ENCODE peak calls at places on chromosomes 12 and 14, in six cellular contexts. D, Q, A, U, X and V are unnamed samples.

GRCh38 chr12:62659457-62660295 is 193.1 kb downstream of the MON2 start:
- DNase-seq in D (no peak), Q (peak; percentile 53), A (no peak), U (no peak), X (peak; percentile 85), V (no peak)

GRCh38 chr12:78121969-78122610 is 291.4 kb downstream of the NAV3 start:
- DNase-seq in D (no peak), Q (no peak), A (no peak), U (no peak), X (no peak), V (no peak)

GRCh38 chr12:71558445-71558844 is 105.2 kb downstream of the ZFC3H1 start:
- DNase-seq in D (no peak), Q (no peak), A (no peak), U (no peak), X (no peak), V (no peak)

GRCh38 chr14:41973178-41973577 is 366.5 kb downstream of the LRFN5 start:
- DNase-seq in D (no peak), Q (no peak), A (no peak), U (no peak), X (no peak), V (no peak)

GRCh38 chr12:41932470-41932991 is 212.1 kb downstream of the GXYLT1 start:
- DNase-seq in D (peak; percentile 36), Q (no peak), A (peak; percentile 44), U (peak; percentile 62), X (peak; percentile 89), V (peak; percentile 22)

GRCh38 chr12:73124480-73124879 is 852.3 kb downstream of the TRHDE start:
- DNase-seq in D (no peak), Q (no peak), A (no peak), U (no peak), X (no peak), V (no peak)

GRCh38 chr12:70609203-70609602 is 28.0 kb downstream of the PTPRB start:
- DNase-seq in D (peak; percentile 40), Q (no peak), A (no peak), U (no peak), X (peak; percentile 65), V (no peak)

GRCh38 chr12:53579545-53579955 is 46.6 kb downstream of the ATF7 start:
- DNase-seq in D (no peak), Q (no peak), A (no peak), U (no peak), X (no peak), V (no peak)

GRCh38 chr12:98490491-98491453 is 24.6 kb upstream of the TMPO start:
- DNase-seq in D (peak; percentile 95), Q (peak; percentile 94), A (peak; percentile 79), U (peak; percentile 87), X (peak; percentile 100), V (peak; percentile 94)

GRCh38 chr14:66782853-66783252 is 274.9 kb downstream of the GPHN start:
- DNase-seq in D (no peak), Q (no peak), A (no peak), U (no peak), X (no peak), V (no peak)

GRCh38 chr12:120640840-120641833 is 711 bp downstream of the CABP1 start:
- DNase-seq in D (peak; percentile 58), Q (peak; percentile 53), A (peak; percentile 57), U (no peak), X (peak; percentile 97), V (peak; percentile 67)

GRCh38 chr12:4353785-4354208 is 25.7 kb downstream of the FGF23 start:
- DNase-seq in D (no peak), Q (no peak), A (no peak), U (no peak), X (peak; percentile 78), V (no peak)

GRCh38 chr14:100826371-100827139 is 637 bp downstream of the MEG3 start:
- DNase-seq in D (no peak), Q (no peak), A (no peak), U (no peak), X (no peak), V (no peak)
- H3K4me3 ChIP-seq in D (no peak overlapping the region), Q (no peak overlapping the region), A (no peak overlapping the region), U (peak overlapping the region; percentile 40), X (no peak overlapping the region), V (peak overlapping the region; percentile 15)

GRCh38 chr12:48029811-48030650 is 25.8 kb upstream of the COL2A1 start:
- DNase-seq in D (no peak), Q (no peak), A (no peak), U (no peak), X (no peak), V (no peak)
- H3K4me1 ChIP-seq in D (no peaks in the 10 kb centered on the region), Q (no peaks in the 10 kb centered on the region), A (no peaks in the 10 kb centered on the region), U (no peaks in the 10 kb centered on the region), X (peaks cover 11% of the 10 kb centered on the region), V (no peaks in the 10 kb centered on the region)

DNA sequence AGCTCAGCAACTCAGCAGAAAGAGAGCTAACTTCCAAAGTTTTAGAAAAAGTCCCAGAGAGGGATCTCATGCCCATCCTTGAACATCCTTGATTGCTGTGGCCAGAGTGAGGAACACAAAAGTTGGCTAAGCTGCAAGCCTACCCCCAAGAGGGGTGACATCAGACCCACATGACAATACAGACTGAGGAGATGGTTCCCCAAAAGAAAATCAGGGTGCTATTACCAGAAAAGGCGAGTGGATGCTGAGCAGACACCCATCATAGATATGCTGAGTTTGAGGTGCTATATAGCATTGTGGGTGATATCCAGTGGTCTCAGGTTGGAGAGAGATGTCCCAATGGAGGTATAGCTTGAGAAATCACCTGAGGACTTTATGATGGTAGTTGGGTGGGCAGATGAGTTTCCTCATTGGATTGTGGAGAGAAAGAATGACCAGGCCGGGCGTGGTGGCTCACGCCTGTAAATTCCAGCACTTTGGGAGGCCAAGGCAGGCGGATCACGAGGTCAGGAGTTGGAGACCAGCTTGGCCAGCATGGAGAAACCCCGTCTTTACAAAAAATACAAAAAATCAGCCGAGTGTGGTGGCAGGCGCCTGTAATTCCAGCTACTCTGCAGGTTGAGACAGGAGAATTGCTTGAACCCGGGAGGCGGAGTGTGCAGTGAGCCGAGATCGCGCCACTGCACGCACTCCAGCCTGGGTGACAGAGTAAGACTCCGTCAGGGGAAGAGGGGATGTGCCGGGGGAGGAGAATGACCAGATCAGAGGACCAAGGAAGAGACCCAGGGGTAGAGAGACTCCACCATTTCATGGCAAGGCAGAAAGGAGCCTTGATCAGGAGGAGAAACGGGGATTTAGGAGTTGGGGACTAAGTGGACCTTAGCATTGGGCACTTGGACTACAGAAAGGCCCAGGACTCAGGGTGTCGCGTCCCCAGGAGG is 881 bp upstream of the PCK2 start:
- DNase-seq in D (peak; percentile 28), Q (no peak), A (peak; percentile 29), U (no peak), X (no peak), V (peak; percentile 50)
- H3K4me3 ChIP-seq in D (peak overlapping the region; percentile 97), Q (peak overlapping the region; percentile 43), A (no peak overlapping the region), U (peak overlapping the region; percentile 94), X (no peak overlapping the region), V (peak overlapping the region; percentile 96)

DNA sequence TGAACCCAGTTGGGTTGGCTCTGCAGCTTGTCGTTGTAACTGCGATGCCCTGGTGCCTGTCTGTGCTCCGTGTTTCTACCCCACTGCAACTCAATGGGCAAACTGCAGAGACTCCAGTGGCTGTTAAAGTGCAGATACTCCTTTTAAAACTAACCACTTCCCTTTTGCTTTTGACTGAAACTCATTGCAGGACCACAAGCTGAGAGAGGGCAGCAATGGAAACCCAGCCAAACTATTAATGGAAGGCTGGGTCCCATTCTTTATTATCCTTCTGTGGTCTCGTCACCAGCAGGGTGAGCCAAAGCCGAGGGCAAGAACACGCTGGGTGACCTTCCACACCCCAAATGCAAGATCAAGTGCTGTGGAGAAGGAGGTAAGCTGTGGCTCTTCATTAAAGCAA is 910.4 kb downstream of the VRK1 start:
- DNase-seq in D (no peak), Q (no peak), A (no peak), U (no peak), X (peak; percentile 56), V (no peak)
- H3K4me1 ChIP-seq in D (no peaks in the 10 kb centered on the region), Q (no peaks in the 10 kb centered on the region), A (no peaks in the 10 kb centered on the region), U (no peaks in the 10 kb centered on the region), X (no peaks in the 10 kb centered on the region), V (peaks cover 3% of the 10 kb centered on the region)

GRCh38 chr12:6827437-6827894 is 741 bp upstream of the P3H3 start:
- DNase-seq in D (peak; percentile 86), Q (no peak), A (peak; percentile 79), U (peak; percentile 93), X (peak; percentile 97), V (peak; percentile 90)

GRCh38 chr12:6826125-6826733 is 2.0 kb upstream of the P3H3 start:
- DNase-seq in D (no peak), Q (no peak), A (no peak), U (no peak), X (peak; percentile 52), V (no peak)

GRCh38 chr12:6825398-6826124 is 2.6 kb upstream of the P3H3 start:
- DNase-seq in D (peak; percentile 91), Q (peak; percentile 61), A (peak; percentile 70), U (peak; percentile 77), X (peak; percentile 98), V (peak; percentile 73)

GRCh38 chr12:6827982-6828670 is at the start of gene P3H3:
- DNase-seq in D (no peak), Q (no peak), A (peak; percentile 35), U (no peak), X (peak; percentile 90), V (peak; percentile 63)

GRCh38 chr12:6826734-6827436 is 1.3 kb upstream of the P3H3 start:
- DNase-seq in D (no peak), Q (no peak), A (no peak), U (no peak), X (peak; percentile 58), V (no peak)
- H3K4me3 ChIP-seq in D (no peak overlapping the region), Q (peak overlapping the region; percentile 55), A (no peak overlapping the region), U (no peak overlapping the region), X (no peak overlapping the region), V (no peak overlapping the region)

GRCh38 chr14:32494566-32495434 is 165.7 kb downstream of the AKAP6 start:
- DNase-seq in D (no peak), Q (no peak), A (no peak), U (no peak), X (no peak), V (no peak)

GRCh38 chr14:32491413-32492016 is 162.4 kb downstream of the AKAP6 start:
- DNase-seq in D (no peak), Q (no peak), A (no peak), U (peak; percentile 28), X (no peak), V (no peak)

GRCh38 chr14:32492482-32492881 is 163.4 kb downstream of the AKAP6 start:
- DNase-seq in D (no peak), Q (no peak), A (no peak), U (no peak), X (no peak), V (no peak)

GRCh38 chr14:32497233-32497632 is 168.1 kb downstream of the AKAP6 start:
- DNase-seq in D (no peak), Q (no peak), A (no peak), U (no peak), X (no peak), V (no peak)

DNA sequence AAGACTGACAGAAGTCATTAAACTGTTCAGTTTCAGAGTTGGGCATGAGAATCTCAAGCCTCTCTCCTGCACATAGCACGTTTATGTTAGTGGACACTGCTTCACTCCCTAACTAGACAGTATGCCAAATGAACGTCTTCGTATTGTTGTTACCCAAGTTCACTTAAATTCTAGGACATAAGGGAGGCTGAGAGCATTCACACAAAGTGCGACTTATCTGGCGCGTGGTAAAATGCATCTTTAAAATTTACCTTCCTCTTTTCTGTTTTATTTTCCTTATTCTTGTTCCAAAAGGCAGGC is 166.3 kb downstream of the AKAP6 start:
- DNase-seq in D (no peak), Q (no peak), A (no peak), U (no peak), X (no peak), V (no peak)
- H3K4me1 ChIP-seq in D (no peaks in the 10 kb centered on the region), Q (no peaks in the 10 kb centered on the region), A (peaks cover 4% of the 10 kb centered on the region), U (peaks cover 18% of the 10 kb centered on the region), X (no peaks in the 10 kb centered on the region), V (no peaks in the 10 kb centered on the region)